ENCODE peak calls at places on chromosomes 6 and 20, in eight cellular contexts. One of them, this sample, is unnamed.

GRCh38 chr6:112037783-112038216 is 16.1 kb upstream of the CCN6 start:
- DNase-seq in ACHN: peak; percentile 90
- DNase-seq in Caki2: peak; percentile 65
- DNase-seq in fibroblast of the aortic adventitia: peak; percentile 97
- DNase-seq in AG09319: peak; percentile 67
- DNase-seq in osteocyte: peak; percentile 86
- DNase-seq in NCI-H2171 treated with DMSO at 0.1 percent for 48 hours: no peak
- DNase-seq in RWPE1: peak; percentile 67
- DNase-seq in this sample: no peak

GRCh38 chr6:141513830-141514229 is 618.9 kb upstream of the GJE1 start:
- DNase-seq in AG09319: no peak
- DNase-seq in fibroblast of the aortic adventitia: peak; percentile 36
- DNase-seq in osteocyte: no peak
- DNase-seq in NCI-H2171 treated with DMSO at 0.1 percent for 48 hours: no peak
- DNase-seq in ACHN: peak; percentile 20
- DNase-seq in RWPE1: no peak
- DNase-seq in Caki2: no peak
- DNase-seq in this sample: no peak

GRCh38 chr20:50575869-50576720 is 65.9 kb downstream of the PTPN1 start:
- DNase-seq in AG09319: no peak
- DNase-seq in NCI-H2171 treated with DMSO at 0.1 percent for 48 hours: peak; percentile 59
- DNase-seq in ACHN: peak; percentile 52
- DNase-seq in RWPE1: peak; percentile 73
- DNase-seq in osteocyte: no peak
- DNase-seq in Caki2: peak; percentile 38
- DNase-seq in fibroblast of the aortic adventitia: peak; percentile 59
- DNase-seq in this sample: no peak

GRCh38 chr6:114887037-114887436 is 544.2 kb upstream of the HS3ST5 start:
- DNase-seq in osteocyte: no peak
- DNase-seq in AG09319: no peak
- DNase-seq in ACHN: no peak
- DNase-seq in NCI-H2171 treated with DMSO at 0.1 percent for 48 hours: no peak
- DNase-seq in fibroblast of the aortic adventitia: no peak
- DNase-seq in Caki2: no peak
- DNase-seq in RWPE1: no peak
- DNase-seq in this sample: no peak

GRCh38 chr6:75374913-75375530 is 90.4 kb upstream of the TMEM30A start:
- DNase-seq in Caki2: no peak
- DNase-seq in osteocyte: no peak
- DNase-seq in NCI-H2171 treated with DMSO at 0.1 percent for 48 hours: no peak
- DNase-seq in ACHN: no peak
- DNase-seq in RWPE1: no peak
- DNase-seq in AG09319: no peak
- DNase-seq in fibroblast of the aortic adventitia: no peak
- DNase-seq in this sample: no peak

GRCh38 chr6:31568537-31568961 is 3.5 kb upstream of the LTA start:
- DNase-seq in AG09319: no peak
- DNase-seq in ACHN: no peak
- DNase-seq in RWPE1: no peak
- DNase-seq in fibroblast of the aortic adventitia: no peak
- DNase-seq in osteocyte: no peak
- DNase-seq in NCI-H2171 treated with DMSO at 0.1 percent for 48 hours: no peak
- DNase-seq in Caki2: no peak
- DNase-seq in this sample: no peak

GRCh38 chr6:137623293-137623692 is 129.1 kb upstream of the OLIG3 start:
- DNase-seq in fibroblast of the aortic adventitia: no peak
- DNase-seq in AG09319: no peak
- DNase-seq in RWPE1: no peak
- DNase-seq in NCI-H2171 treated with DMSO at 0.1 percent for 48 hours: no peak
- DNase-seq in osteocyte: no peak
- DNase-seq in Caki2: no peak
- DNase-seq in ACHN: no peak
- DNase-seq in this sample: no peak

GRCh38 chr6:113352029-113352801 is 504.9 kb upstream of the MARCKS start:
- DNase-seq in NCI-H2171 treated with DMSO at 0.1 percent for 48 hours: no peak
- DNase-seq in ACHN: peak; percentile 81
- DNase-seq in RWPE1: peak; percentile 72
- DNase-seq in Caki2: peak; percentile 59
- DNase-seq in AG09319: no peak
- DNase-seq in osteocyte: no peak
- DNase-seq in fibroblast of the aortic adventitia: peak; percentile 82
- DNase-seq in this sample: no peak

GRCh38 chr6:1597924-1598323 is 11.8 kb upstream of the FOXC1 start:
- DNase-seq in ACHN: no peak
- DNase-seq in fibroblast of the aortic adventitia: peak; percentile 72
- DNase-seq in osteocyte: no peak
- DNase-seq in AG09319: no peak
- DNase-seq in NCI-H2171 treated with DMSO at 0.1 percent for 48 hours: no peak
- DNase-seq in RWPE1: peak; percentile 49
- DNase-seq in Caki2: no peak
- DNase-seq in this sample: no peak

GRCh38 chr20:41443667-41444066 is 77.0 kb upstream of the EMILIN3 start:
- DNase-seq in Caki2: no peak
- DNase-seq in RWPE1: peak; percentile 20
- DNase-seq in osteocyte: no peak
- DNase-seq in AG09319: no peak
- DNase-seq in NCI-H2171 treated with DMSO at 0.1 percent for 48 hours: no peak
- DNase-seq in fibroblast of the aortic adventitia: no peak
- DNase-seq in ACHN: no peak
- DNase-seq in this sample: no peak

GRCh38 chr6:159761135-159761872 is 541 bp upstream of the ACAT2 start:
- DNase-seq in RWPE1: peak; percentile 8
- DNase-seq in Caki2: no peak
- DNase-seq in AG09319: no peak
- DNase-seq in ACHN: peak; percentile 25
- DNase-seq in NCI-H2171 treated with DMSO at 0.1 percent for 48 hours: no peak
- DNase-seq in fibroblast of the aortic adventitia: peak; percentile 21
- DNase-seq in osteocyte: no peak
- DNase-seq in this sample: no peak

GRCh38 chr6:16759181-16759645 is 2.0 kb downstream of the ATXN1 start:
- DNase-seq in AG09319: no peak
- DNase-seq in Caki2: peak; percentile 43
- DNase-seq in osteocyte: no peak
- DNase-seq in RWPE1: no peak
- DNase-seq in ACHN: no peak
- DNase-seq in fibroblast of the aortic adventitia: no peak
- DNase-seq in NCI-H2171 treated with DMSO at 0.1 percent for 48 hours: peak; percentile 4
- DNase-seq in this sample: no peak

GRCh38 chr20:8803065-8803464 is 265.8 kb upstream of the PLCB4 start:
- DNase-seq in RWPE1: no peak
- DNase-seq in AG09319: no peak
- DNase-seq in osteocyte: no peak
- DNase-seq in ACHN: no peak
- DNase-seq in Caki2: no peak
- DNase-seq in NCI-H2171 treated with DMSO at 0.1 percent for 48 hours: peak; percentile 49
- DNase-seq in fibroblast of the aortic adventitia: peak; percentile 4
- DNase-seq in this sample: no peak

GRCh38 chr20:47950103-47950502 is 164.8 kb upstream of the SULF2 start:
- DNase-seq in AG09319: peak; percentile 16
- DNase-seq in NCI-H2171 treated with DMSO at 0.1 percent for 48 hours: peak; percentile 68
- DNase-seq in Caki2: peak; percentile 85
- DNase-seq in ACHN: no peak
- DNase-seq in osteocyte: no peak
- DNase-seq in RWPE1: peak; percentile 66
- DNase-seq in fibroblast of the aortic adventitia: no peak
- DNase-seq in this sample: no peak

GRCh38 chr6:128515550-128516513 is 4.6 kb downstream of the PTPRK start:
- DNase-seq in RWPE1: no peak
- DNase-seq in NCI-H2171 treated with DMSO at 0.1 percent for 48 hours: no peak
- DNase-seq in Caki2: peak; percentile 64
- DNase-seq in osteocyte: no peak
- DNase-seq in AG09319: no peak
- DNase-seq in fibroblast of the aortic adventitia: peak; percentile 72
- DNase-seq in ACHN: no peak
- DNase-seq in this sample: no peak

GRCh38 chr20:53947501-53948195 is 122.7 kb downstream of the BCAS1 start:
- DNase-seq in osteocyte: no peak
- DNase-seq in fibroblast of the aortic adventitia: no peak
- DNase-seq in Caki2: no peak
- DNase-seq in AG09319: no peak
- DNase-seq in RWPE1: no peak
- DNase-seq in ACHN: no peak
- DNase-seq in NCI-H2171 treated with DMSO at 0.1 percent for 48 hours: no peak
- DNase-seq in this sample: no peak

GRCh38 chr6:159608961-159609673 is 83.9 kb downstream of the SOD2 start:
- DNase-seq in AG09319: no peak
- DNase-seq in RWPE1: peak; percentile 48
- DNase-seq in ACHN: peak; percentile 31
- DNase-seq in NCI-H2171 treated with DMSO at 0.1 percent for 48 hours: no peak
- DNase-seq in Caki2: no peak
- DNase-seq in fibroblast of the aortic adventitia: peak; percentile 52
- DNase-seq in osteocyte: no peak
- DNase-seq in this sample: no peak

GRCh38 chr20:44646023-44646640 is 5.4 kb downstream of the ADA start:
- DNase-seq in RWPE1: no peak
- DNase-seq in fibroblast of the aortic adventitia: no peak
- DNase-seq in AG09319: no peak
- DNase-seq in osteocyte: no peak
- DNase-seq in ACHN: no peak
- DNase-seq in NCI-H2171 treated with DMSO at 0.1 percent for 48 hours: peak; percentile 45
- DNase-seq in Caki2: no peak
- DNase-seq in this sample: no peak

GRCh38 chr6:118660218-118660569 is 8.8 kb upstream of the CEP85L start:
- DNase-seq in AG09319: no peak
- DNase-seq in osteocyte: no peak
- DNase-seq in NCI-H2171 treated with DMSO at 0.1 percent for 48 hours: peak; percentile 91
- DNase-seq in Caki2: no peak
- DNase-seq in fibroblast of the aortic adventitia: no peak
- DNase-seq in ACHN: no peak
- DNase-seq in RWPE1: no peak
- DNase-seq in this sample: peak; percentile 71

GRCh38 chr6:13512900-13513299 is 25.5 kb upstream of the GFOD1 start:
- DNase-seq in AG09319: no peak
- DNase-seq in NCI-H2171 treated with DMSO at 0.1 percent for 48 hours: no peak
- DNase-seq in RWPE1: no peak
- DNase-seq in fibroblast of the aortic adventitia: no peak
- DNase-seq in Caki2: no peak
- DNase-seq in osteocyte: peak; percentile 13
- DNase-seq in ACHN: no peak
- DNase-seq in this sample: no peak

GRCh38 chr6:133169901-133170300 is 71.3 kb upstream of the EYA4 start:
- DNase-seq in ACHN: no peak
- DNase-seq in Caki2: no peak
- DNase-seq in osteocyte: no peak
- DNase-seq in AG09319: no peak
- DNase-seq in RWPE1: no peak
- DNase-seq in NCI-H2171 treated with DMSO at 0.1 percent for 48 hours: no peak
- DNase-seq in fibroblast of the aortic adventitia: no peak
- DNase-seq in this sample: no peak

GRCh38 chr20:46151936-46152335 is 33.8 kb downstream of the CD40 start:
- DNase-seq in RWPE1: peak; percentile 39
- DNase-seq in osteocyte: no peak
- DNase-seq in fibroblast of the aortic adventitia: no peak
- DNase-seq in ACHN: peak; percentile 2
- DNase-seq in AG09319: no peak
- DNase-seq in NCI-H2171 treated with DMSO at 0.1 percent for 48 hours: no peak
- DNase-seq in Caki2: no peak
- DNase-seq in this sample: no peak

GRCh38 chr20:58993332-58994248 is 12.5 kb downstream of the NELFCD start:
- DNase-seq in Caki2: no peak
- DNase-seq in AG09319: no peak
- DNase-seq in fibroblast of the aortic adventitia: no peak
- DNase-seq in ACHN: no peak
- DNase-seq in NCI-H2171 treated with DMSO at 0.1 percent for 48 hours: no peak
- DNase-seq in osteocyte: no peak
- DNase-seq in RWPE1: no peak
- DNase-seq in this sample: no peak

GRCh38 chr6:15106958-15107643 is 138.8 kb upstream of the JARID2 start:
- DNase-seq in NCI-H2171 treated with DMSO at 0.1 percent for 48 hours: peak; percentile 30
- DNase-seq in ACHN: no peak
- DNase-seq in RWPE1: no peak
- DNase-seq in AG09319: no peak
- DNase-seq in Caki2: no peak
- DNase-seq in osteocyte: no peak
- DNase-seq in fibroblast of the aortic adventitia: no peak
- DNase-seq in this sample: no peak

GRCh38 chr6:148517518-148517917 is 174.9 kb downstream of the SASH1 start:
- DNase-seq in RWPE1: no peak
- DNase-seq in AG09319: no peak
- DNase-seq in osteocyte: no peak
- DNase-seq in ACHN: no peak
- DNase-seq in NCI-H2171 treated with DMSO at 0.1 percent for 48 hours: no peak
- DNase-seq in fibroblast of the aortic adventitia: no peak
- DNase-seq in Caki2: no peak
- DNase-seq in this sample: no peak

GRCh38 chr6:149213829-149214228 is 103.7 kb upstream of the TAB2 start:
- DNase-seq in NCI-H2171 treated with DMSO at 0.1 percent for 48 hours: no peak
- DNase-seq in ACHN: no peak
- DNase-seq in AG09319: no peak
- DNase-seq in osteocyte: no peak
- DNase-seq in Caki2: no peak
- DNase-seq in fibroblast of the aortic adventitia: peak; percentile 48
- DNase-seq in RWPE1: no peak
- DNase-seq in this sample: no peak

GRCh38 chr6:160069459-160069858 is 52.2 kb upstream of the SLC22A1 start:
- DNase-seq in Caki2: no peak
- DNase-seq in osteocyte: no peak
- DNase-seq in ACHN: no peak
- DNase-seq in NCI-H2171 treated with DMSO at 0.1 percent for 48 hours: no peak
- DNase-seq in RWPE1: no peak
- DNase-seq in fibroblast of the aortic adventitia: no peak
- DNase-seq in AG09319: no peak
- DNase-seq in this sample: no peak

GRCh38 chr6:143337201-143337949 is 113.1 kb downstream of the ADAT2 start:
- DNase-seq in NCI-H2171 treated with DMSO at 0.1 percent for 48 hours: no peak
- DNase-seq in fibroblast of the aortic adventitia: no peak
- DNase-seq in ACHN: peak; percentile 7
- DNase-seq in Caki2: no peak
- DNase-seq in AG09319: no peak
- DNase-seq in osteocyte: no peak
- DNase-seq in RWPE1: no peak
- DNase-seq in this sample: no peak

GRCh38 chr20:58649288-58650180 is 1.5 kb upstream of the STX16 start:
- DNase-seq in fibroblast of the aortic adventitia: no peak
- DNase-seq in ACHN: no peak
- DNase-seq in Caki2: no peak
- DNase-seq in RWPE1: no peak
- DNase-seq in NCI-H2171 treated with DMSO at 0.1 percent for 48 hours: no peak
- DNase-seq in osteocyte: peak; percentile 79
- DNase-seq in AG09319: no peak
- DNase-seq in this sample: no peak

GRCh38 chr6:156167289-156168076 is 609.7 kb upstream of the ARID1B start:
- DNase-seq in fibroblast of the aortic adventitia: peak; percentile 59
- DNase-seq in Caki2: no peak
- DNase-seq in NCI-H2171 treated with DMSO at 0.1 percent for 48 hours: peak; percentile 37
- DNase-seq in RWPE1: no peak
- DNase-seq in AG09319: no peak
- DNase-seq in osteocyte: no peak
- DNase-seq in ACHN: no peak
- DNase-seq in this sample: no peak

GRCh38 chr6:21556506-21556905 is 37.0 kb upstream of the SOX4 start:
- DNase-seq in AG09319: no peak
- DNase-seq in Caki2: no peak
- DNase-seq in fibroblast of the aortic adventitia: no peak
- DNase-seq in ACHN: no peak
- DNase-seq in osteocyte: no peak
- DNase-seq in NCI-H2171 treated with DMSO at 0.1 percent for 48 hours: no peak
- DNase-seq in RWPE1: no peak
- DNase-seq in this sample: no peak

GRCh38 chr6:76774750-76775396 is 688.4 kb downstream of the HTR1B start:
- DNase-seq in ACHN: no peak
- DNase-seq in fibroblast of the aortic adventitia: peak; percentile 10
- DNase-seq in Caki2: no peak
- DNase-seq in AG09319: no peak
- DNase-seq in osteocyte: no peak
- DNase-seq in RWPE1: no peak
- DNase-seq in NCI-H2171 treated with DMSO at 0.1 percent for 48 hours: no peak
- DNase-seq in this sample: no peak

This sample was measured in type B pancreatic cell.